ENCODE peak calls at places on chromosome 12, in nine cellular contexts. E, Z, S, W, K, R, X, V and F are unnamed samples. For H3K4me1, the result is how much of the 10 kb centered on the place peaks cover.

GRCh38 chr12:13100610-13100881 is 2.9 kb downstream of the GSG1 start:
- DNase-seq in Z (no peak), V (no peak), R (no peak), S (no peak), W (no peak), K (no peak), E (no peak), X (no peak), F (peak)

GRCh38 chr12:124279315-124279714 is 15.6 kb upstream of the RFLNA start:
- DNase-seq in K (no peak), V (no peak), Z (no peak), W (no peak), R (no peak), S (no peak), X (no peak), E (no peak), F (no peak)

GRCh38 chr12:64633940-64634337 is 23.6 kb downstream of the RASSF3 start:
- DNase-seq in R (peak), V (peak), E (no peak), W (peak), S (peak), Z (no peak), X (peak), K (peak), F (peak)

GRCh38 chr12:92108651-92109050 is 37.0 kb downstream of the BTG1 start:
- DNase-seq in X (peak), E (peak), S (no peak), V (peak), Z (peak), W (no peak), K (no peak), R (peak), F (peak)

GRCh38 chr12:109222062-109222461 is 87.0 kb downstream of the FOXN4 start:
- DNase-seq in S (no peak), K (no peak), X (no peak), V (no peak), W (no peak), Z (no peak), R (no peak), E (no peak), F (no peak)

GRCh38 chr12:49377386-49377785 is 10.1 kb downstream of the SPATS2 start:
- DNase-seq in K (no peak), V (no peak), X (no peak), W (no peak), Z (no peak), S (no peak), R (no peak), E (no peak), F (no peak)

GRCh38 chr12:86801439-86801838 is 545.2 kb upstream of the MGAT4C start:
- DNase-seq in E (no peak), K (no peak), Z (no peak), S (no peak), X (no peak), R (no peak), V (peak), W (peak), F (no peak)

GRCh38 chr12:46219892-46220655 is 48.8 kb downstream of the SLC38A1 start:
- DNase-seq in V (peak), Z (no peak), E (no peak), S (peak), X (no peak), K (peak), R (peak), W (peak), F (peak)

GRCh38 chr12:119843100-119843499 is 34.0 kb downstream of the CIT start:
- DNase-seq in E (no peak), Z (no peak), K (peak), V (peak), W (no peak), S (no peak), R (no peak), X (peak), F (peak)

GRCh38 chr12:11895421-11896064 is 175.2 kb upstream of the BCL2L14 start:
- DNase-seq in S (no peak), Z (no peak), K (no peak), V (no peak), R (no peak), X (no peak), E (no peak), W (no peak), F (no peak)

GRCh38 chr12:2248087-2248900 is 195.5 kb downstream of the CACNA1C start:
- DNase-seq in E (no peak), K (peak), V (peak), X (peak), Z (no peak), W (no peak), R (no peak), S (no peak), F (peak)

GRCh38 chr12:42617622-42618021 is 28.1 kb upstream of the PRICKLE1 start:
- DNase-seq in R (no peak), Z (no peak), V (peak), W (peak), S (peak), K (no peak), E (no peak), X (no peak), F (no peak)

GRCh38 chr12:64181504-64182291 is 40.4 kb downstream of the KICS2 start:
- DNase-seq in W (peak), E (peak), K (peak), X (peak), S (peak), Z (peak), V (peak), R (peak), F (peak)

GRCh38 chr12:19130224-19131019 is 889 bp downstream of the PLEKHA5 start:
- DNase-seq in W (peak), Z (peak), K (peak), R (peak), X (peak), S (peak), E (peak), V (peak), F (peak)

GRCh38 chr12:48890657-48891418 is 25.2 kb upstream of the RND1 start:
- DNase-seq in E (peak), W (peak), X (peak), R (peak), V (peak), S (peak), Z (peak), K (peak), F (peak)

GRCh38 chr12:29282452-29282851 is 98.5 kb downstream of the ERGIC2 start:
- DNase-seq in V (peak), R (no peak), Z (no peak), K (peak), E (no peak), S (peak), X (no peak), W (no peak), F (no peak)

GRCh38 chr12:67720383-67720856 is 71.9 kb downstream of the DYRK2 start:
- DNase-seq in S (no peak), Z (no peak), X (peak), V (peak), E (no peak), W (no peak), R (peak), K (peak), F (peak)

GRCh38 chr12:67714648-67715047 is 66.1 kb downstream of the DYRK2 start:
- DNase-seq in W (no peak), S (no peak), V (peak), E (no peak), K (peak), Z (no peak), X (no peak), R (no peak), F (peak)

GRCh38 chr12:67721216-67721615 is 72.7 kb downstream of the DYRK2 start:
- DNase-seq in X (no peak), Z (no peak), V (no peak), S (no peak), R (no peak), W (no peak), E (no peak), K (no peak), F (peak)

DNA sequence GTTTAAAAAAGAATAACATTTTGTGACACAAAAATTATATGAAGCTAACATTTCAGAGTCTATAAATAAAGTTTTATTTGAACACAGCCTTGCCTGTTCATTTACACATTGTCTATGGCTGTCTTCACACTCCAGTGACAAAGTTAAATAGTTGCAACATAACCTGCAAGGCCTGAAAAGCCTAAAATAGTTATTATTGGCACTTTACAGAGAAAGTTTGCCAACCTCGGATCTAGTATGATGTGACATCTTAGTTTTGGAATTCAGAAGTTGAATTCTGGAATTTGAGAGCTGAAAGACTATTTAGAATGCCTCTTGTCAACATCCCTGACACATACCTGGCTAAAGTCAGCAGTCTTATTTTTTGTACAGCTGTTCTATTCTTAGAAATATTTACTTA is 68.3 kb downstream of the DYRK2 start:
- DNase-seq in S (no peak), K (peak), V (peak), Z (no peak), R (no peak), X (no peak), W (no peak), E (no peak), F (peak)
- H3K4me1 ChIP-seq in S (under half), K (under half), V (under half), Z (under half), R (under half), X (under half), W (under half), E (under half), F (under half)

DNA sequence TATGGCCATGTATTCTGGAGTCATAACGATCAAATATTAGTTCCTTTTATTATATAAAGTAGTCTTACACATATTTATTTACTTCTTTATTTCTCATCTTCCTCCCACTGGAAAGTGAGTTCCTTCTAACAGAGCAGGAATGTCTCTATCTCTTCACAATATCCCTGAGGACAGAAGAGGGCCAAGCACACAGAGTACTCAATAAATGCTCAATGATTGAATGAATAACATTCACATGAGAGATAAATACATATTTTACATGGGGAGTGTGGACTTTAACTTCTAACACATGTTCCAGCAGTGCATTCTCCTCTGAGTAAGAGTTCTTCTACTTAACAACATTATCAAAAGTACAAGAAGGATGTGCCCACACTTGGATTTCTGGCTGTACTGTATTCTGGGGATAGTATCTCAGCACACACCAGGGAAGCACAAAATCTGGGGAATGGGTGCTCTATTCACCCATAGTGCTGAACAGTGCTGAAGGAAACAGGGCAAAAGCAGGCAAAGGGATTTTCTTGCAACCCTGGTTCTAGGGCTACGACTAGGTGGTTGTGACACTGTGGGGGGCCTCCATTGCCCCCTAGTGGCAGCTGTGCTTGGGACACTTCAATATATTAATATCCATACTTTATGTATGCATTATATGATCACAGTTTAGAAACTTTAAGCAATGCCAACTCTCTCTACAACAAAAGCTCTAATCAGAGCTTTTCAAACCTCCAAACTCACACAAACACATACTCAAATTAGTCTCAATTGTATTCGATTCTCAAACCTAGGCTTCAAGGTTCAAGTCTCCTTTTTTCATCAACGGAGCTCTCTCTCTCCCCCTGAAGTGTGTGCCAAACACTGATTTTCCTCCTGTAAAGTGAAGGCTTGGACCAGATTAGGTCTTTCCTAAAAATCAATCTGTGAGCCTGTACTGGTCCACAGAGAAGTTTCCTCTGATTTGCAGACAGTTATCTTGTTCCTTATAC is 115.5 kb downstream of the SLC2A13 start:
- DNase-seq in V (peak), R (peak), E (peak), S (peak), Z (peak), K (peak), W (peak), X (peak), F (peak)
- H3K4me2 ChIP-seq in V (no peak), R (no peak), E (no peak), S (no peak), Z (no peak), K (no peak), W (no peak), X (no peak), F (no peak)

DNA sequence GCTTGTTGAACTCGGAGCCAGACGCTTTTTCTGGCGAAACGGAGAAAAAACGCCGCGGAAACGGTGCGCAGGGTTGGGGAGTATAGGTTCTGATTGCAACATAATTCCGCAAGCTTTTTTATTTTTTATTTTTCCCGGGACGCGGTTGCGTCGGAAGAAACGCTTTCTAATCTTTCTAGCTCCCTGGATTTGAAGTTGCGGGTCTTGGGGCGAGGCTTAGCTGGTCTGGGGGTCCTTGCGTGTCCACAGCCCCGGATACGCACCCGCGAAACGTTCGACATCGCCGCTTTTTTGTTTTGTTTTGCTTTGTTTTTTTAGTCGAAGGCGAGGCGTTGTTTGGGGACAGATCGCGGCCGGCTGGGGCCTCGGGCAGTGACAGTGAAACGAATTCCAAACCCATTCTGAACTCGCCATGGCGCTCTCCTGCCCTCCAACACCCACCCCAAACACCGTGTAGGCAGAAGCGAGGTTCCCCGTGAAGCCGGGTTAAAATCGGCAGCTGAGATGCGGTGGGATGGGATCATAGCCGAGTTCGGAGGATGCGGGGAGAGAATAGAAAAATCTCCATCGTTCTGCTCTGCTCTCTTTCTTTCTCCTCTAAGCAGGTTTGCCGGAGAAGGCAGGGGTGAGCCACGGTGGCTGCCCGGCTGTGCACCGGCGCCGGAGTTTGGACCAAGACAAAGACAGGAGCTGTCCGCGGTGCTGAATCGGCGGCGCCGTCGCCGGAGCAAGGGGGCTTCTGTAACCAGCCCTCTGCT is 8.1 kb upstream of the LHX5 start:
- DNase-seq in S (peak), Z (peak), V (peak), X (peak), E (peak), W (no peak), R (peak), K (peak), F (peak)
- TF ChIP-seq EZH2 in S (peak), Z (no peak), V (peak), X (peak), E (peak), W (peak), R (peak), K (peak), F (peak)

DNA sequence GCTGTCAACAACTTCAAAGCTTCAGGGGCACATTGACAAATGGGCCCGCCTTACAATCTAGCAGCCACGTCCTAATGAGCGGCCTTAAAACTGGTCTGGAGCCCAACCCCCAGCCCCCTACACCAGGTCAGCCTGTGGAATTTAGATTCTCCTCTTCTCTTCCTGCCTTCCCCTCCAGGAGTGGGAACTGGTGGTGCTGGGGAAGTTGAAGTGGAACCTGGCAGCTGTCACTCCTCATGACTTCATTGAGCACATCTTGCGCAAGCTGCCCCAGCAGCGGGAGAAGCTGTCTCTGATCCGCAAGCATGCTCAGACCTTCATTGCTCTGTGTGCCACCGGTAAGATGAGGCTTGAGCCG is 5.0 kb downstream of the CCND2 start:
- DNase-seq in R (no peak), V (no peak), W (no peak), Z (no peak), S (no peak), E (no peak), X (peak), K (no peak), F (no peak)
- H3K4me1 ChIP-seq in R (under half), V (under half), W (under half), Z (under half), S (under half), E (under half), X (half or more), K (under half), F (under half)

GRCh38 chr12:85516039-85516438 is 236.0 kb downstream of the ALX1 start:
- DNase-seq in Z (no peak), W (no peak), S (no peak), X (no peak), R (no peak), V (no peak), K (no peak), E (no peak), F (no peak)

GRCh38 chr12:85519163-85519562 is 239.1 kb downstream of the ALX1 start:
- DNase-seq in V (no peak), E (peak), S (no peak), X (no peak), K (no peak), R (no peak), Z (peak), W (no peak), F (no peak)

GRCh38 chr12:85516667-85517325 is 236.8 kb downstream of the ALX1 start:
- DNase-seq in E (peak), X (no peak), V (no peak), S (no peak), K (no peak), Z (no peak), R (no peak), W (peak), F (no peak)
- H3K4me2 ChIP-seq in E (no peak), X (no peak), V (no peak), S (no peak), K (no peak), Z (no peak), R (no peak), W (no peak), F (no peak)

GRCh38 chr12:113270709-113271009 is 49.4 kb downstream of the TPCN1 start:
- DNase-seq in E (no peak), V (no peak), S (no peak), R (no peak), K (no peak), X (no peak), Z (no peak), W (no peak), F (no peak)

GRCh38 chr12:113269257-113269943 is 48.1 kb downstream of the TPCN1 start:
- DNase-seq in K (no peak), V (no peak), R (no peak), X (no peak), W (no peak), Z (no peak), S (no peak), E (no peak), F (no peak)

GRCh38 chr12:113271466-113271852 is 50.2 kb downstream of the TPCN1 start:
- DNase-seq in K (peak), R (no peak), X (no peak), Z (no peak), V (peak), W (no peak), E (no peak), S (no peak), F (no peak)

GRCh38 chr12:113273053-113273725 is 51.9 kb downstream of the TPCN1 start:
- DNase-seq in K (peak), R (no peak), E (peak), X (no peak), S (no peak), Z (no peak), W (no peak), V (peak), F (peak)

GRCh38 chr12:113271853-113272561 is 50.7 kb downstream of the TPCN1 start:
- DNase-seq in Z (no peak), K (peak), S (no peak), E (peak), R (peak), V (peak), X (peak), W (peak), F (peak)
- TF ChIP-seq EZH2 in Z (no peak), K (no peak), S (no peak), E (no peak), R (no peak), V (no peak), X (no peak), W (no peak), F (no peak)

GRCh38 chr12:50573271-50573670 is 68.5 kb downstream of the DIP2B start:
- DNase-seq in K (no peak), Z (no peak), S (no peak), W (no peak), V (no peak), X (no peak), E (no peak), R (no peak), F (no peak)

GRCh38 chr12:50572275-50572674 is 67.5 kb downstream of the DIP2B start:
- DNase-seq in Z (no peak), V (peak), K (peak), S (no peak), W (peak), X (peak), R (no peak), E (peak), F (peak)

GRCh38 chr12:50569876-50570275 is 65.1 kb downstream of the DIP2B start:
- DNase-seq in W (peak), R (no peak), E (no peak), K (no peak), S (no peak), V (peak), Z (no peak), X (no peak), F (peak)

GRCh38 chr12:50574621-50575348 is 70.0 kb downstream of the DIP2B start:
- DNase-seq in R (no peak), X (no peak), Z (no peak), V (no peak), K (no peak), W (no peak), E (peak), S (no peak), F (peak)

GRCh38 chr12:50572760-50573159 is 68.0 kb downstream of the DIP2B start:
- DNase-seq in V (no peak), X (no peak), R (no peak), W (peak), S (no peak), K (no peak), Z (no peak), E (no peak), F (peak)
- H3K4me1 ChIP-seq in V (under half), X (under half), R (under half), W (under half), S (under half), K (under half), Z (half or more), E (half or more), F (half or more)